ENCODE peak calls at places on chromosome 16, in nine cellular contexts. F is CD8-positive, alpha-beta T cell; B is heart right ventricle; U is lung; D is tibial artery; Q is A549; Y is suprapubic skin; X is body of pancreas; I is fibroblast of lung. N is an unnamed sample.

GRCh38 chr16:89383095-89384003 is 107.0 kb downstream of the ANKRD11 start:
- DNase-seq in B (peak), D (no peak), X (peak), I (peak), Y (no peak), U (peak), F (peak), Q (no peak), N (peak)

GRCh38 chr16:88274847-88275246 is 107.9 kb upstream of the ZNF469 start:
- DNase-seq in U (no peak), Q (no peak), B (no peak), X (no peak), I (peak), Y (no peak), D (no peak), F (no peak), N (no peak)

GRCh38 chr16:81515281-81515680 is 70.7 kb downstream of the CMIP start:
- DNase-seq in U (no peak), D (no peak), Y (no peak), I (no peak), B (no peak), F (no peak), X (no peak), Q (no peak), N (no peak)

GRCh38 chr16:15450624-15451023 is 16.2 kb downstream of the BMERB1 start:
- DNase-seq in U (no peak), I (no peak), B (no peak), F (no peak), Q (no peak), Y (no peak), D (peak), X (no peak), N (no peak)

GRCh38 chr16:86775401-86775985 is 197.1 kb downstream of the FOXL1 start:
- DNase-seq in U (no peak), Y (peak), B (no peak), F (no peak), I (peak), D (no peak), Q (no peak), X (no peak), N (no peak)

GRCh38 chr16:57608462-57609113 is 19.8 kb upstream of the ADGRG1 start:
- DNase-seq in B (no peak), F (no peak), Y (peak), X (peak), D (no peak), Q (no peak), I (no peak), U (no peak), N (no peak)

GRCh38 chr16:275041-275621 is 613 bp downstream of the RGS11 start:
- DNase-seq in F (no peak), I (no peak), U (no peak), D (no peak), X (no peak), Q (no peak), Y (no peak), B (no peak), N (peak)

GRCh38 chr16:5615868-5616642 is 518.5 kb upstream of the EEF2KMT start:
- DNase-seq in F (peak), I (peak), B (peak), U (peak), Y (no peak), D (no peak), X (peak), Q (peak), N (peak)

GRCh38 chr16:1155353-1156110 is 2.6 kb downstream of the CACNA1H start:
- DNase-seq in F (no peak), U (no peak), I (peak), X (no peak), B (no peak), D (no peak), Q (no peak), Y (no peak), N (no peak)

GRCh38 chr16:17972460-17972943 is 364.0 kb downstream of the NPIPA8 start:
- DNase-seq in X (peak), B (no peak), F (no peak), D (peak), I (no peak), U (no peak), Q (no peak), Y (peak), N (no peak)

GRCh38 chr16:48099455-48099854 is 56.3 kb downstream of the ABCC12 start:
- DNase-seq in F (no peak), X (no peak), U (no peak), D (no peak), Y (no peak), I (no peak), B (peak), Q (no peak), N (peak)

GRCh38 chr16:7083086-7083485 is 249.6 kb upstream of the RBFOX1 start:
- DNase-seq in B (no peak), Q (no peak), I (no peak), Y (no peak), F (no peak), U (no peak), D (no peak), X (no peak), N (no peak)

GRCh38 chr16:17084134-17084533 is 386.6 kb downstream of the XYLT1 start:
- DNase-seq in Y (no peak), B (no peak), X (no peak), Q (no peak), D (no peak), I (no peak), U (no peak), F (no peak), N (peak)

GRCh38 chr16:72847187-72848044 is 200.5 kb downstream of the ZFHX3 start:
- DNase-seq in D (no peak), Q (peak), U (no peak), F (no peak), X (peak), B (peak), Y (no peak), I (no peak), N (peak)

GRCh38 chr16:50574852-50575251 is 26.7 kb downstream of the NKD1 start:
- DNase-seq in X (no peak), B (no peak), U (no peak), I (no peak), Q (no peak), D (no peak), F (no peak), Y (no peak), N (no peak)

GRCh38 chr16:50842589-50842988 is 100.7 kb downstream of the CYLD start:
- DNase-seq in I (peak), Q (no peak), B (no peak), Y (no peak), U (no peak), D (no peak), F (no peak), X (no peak), N (no peak)

GRCh38 chr16:82476786-82477185 is 150.0 kb upstream of the CDH13 start:
- DNase-seq in B (no peak), Q (no peak), U (no peak), Y (no peak), X (no peak), D (no peak), I (no peak), F (no peak), N (no peak)

GRCh38 chr16:8929086-8929748 is 34.5 kb downstream of the USP7 start:
- DNase-seq in Y (no peak), Q (no peak), B (no peak), X (no peak), U (no peak), D (no peak), I (no peak), F (no peak), N (no peak)

GRCh38 chr16:87821346-87822001 is 47.8 kb downstream of the SLC7A5 start:
- DNase-seq in I (no peak), D (no peak), Y (no peak), X (no peak), B (no peak), Q (no peak), F (no peak), U (no peak), N (no peak)

GRCh38 chr16:9378876-9379275 is 287.4 kb downstream of the HAPSTR1 start:
- DNase-seq in F (no peak), D (no peak), Q (no peak), B (no peak), X (no peak), Y (no peak), I (no peak), U (no peak), N (no peak)

GRCh38 chr16:10256855-10257641 is 74.8 kb upstream of the GRIN2A start:
- DNase-seq in D (no peak), Y (no peak), F (peak), X (peak), I (peak), Q (peak), U (no peak), B (peak), N (peak)

GRCh38 chr16:47848481-47849109 is 307.2 kb downstream of the ABCC12 start:
- DNase-seq in I (peak), X (no peak), B (no peak), Q (no peak), Y (no peak), D (no peak), U (peak), F (no peak), N (peak)

GRCh38 chr16:50719401-50720337 is 22.2 kb upstream of the CYLD start:
- DNase-seq in X (peak), F (peak), B (no peak), I (no peak), Y (no peak), D (no peak), U (no peak), Q (no peak), N (no peak)

GRCh38 chr16:15483857-15484256 is 49.5 kb downstream of the BMERB1 start:
- DNase-seq in D (no peak), B (no peak), X (no peak), Q (no peak), I (no peak), U (no peak), F (no peak), Y (no peak), N (no peak)

GRCh38 chr16:30934827-30935557 is 11.6 kb downstream of the FBXL19 start:
- DNase-seq in Y (no peak), X (peak), I (peak), Q (peak), F (no peak), D (peak), B (no peak), U (no peak), N (peak)

GRCh38 chr16:11052080-11052808 is 107.9 kb downstream of the CLEC16A start:
- DNase-seq in I (no peak), Y (no peak), X (no peak), Q (no peak), B (no peak), U (no peak), F (peak), D (no peak), N (no peak)

GRCh38 chr16:10103096-10103495 is 79.1 kb downstream of the GRIN2A start:
- DNase-seq in D (no peak), F (no peak), I (peak), Y (no peak), U (no peak), B (no peak), Q (no peak), X (no peak), N (no peak)

GRCh38 chr16:77434365-77435239 is at the start of gene ADAMTS18:
- DNase-seq in I (no peak), U (no peak), D (no peak), Q (no peak), X (no peak), Y (no peak), F (no peak), B (no peak), N (no peak)

GRCh38 chr16:77585379-77585778 is 136.9 kb upstream of the NUDT7 start:
- DNase-seq in F (no peak), U (no peak), B (no peak), D (no peak), I (peak), Q (no peak), X (no peak), Y (no peak), N (peak)

GRCh38 chr16:11152677-11153321 is 103.2 kb downstream of the SOCS1 start:
- DNase-seq in Y (no peak), Q (no peak), D (no peak), U (no peak), I (no peak), X (no peak), F (no peak), B (no peak), N (no peak)

GRCh38 chr16:75074920-75075687 is 41.5 kb downstream of the LDHD start:
- DNase-seq in F (peak), I (no peak), X (peak), B (no peak), Q (no peak), D (no peak), Y (no peak), U (peak), N (no peak)

GRCh38 chr16:79573881-79574280 is 26.7 kb downstream of the MAF start:
- DNase-seq in X (no peak), F (no peak), U (no peak), D (no peak), Q (no peak), B (no peak), Y (no peak), I (no peak), N (no peak)

GRCh38 chr16:15960124-15960971 is 10.9 kb downstream of the ABCC1 start:
- DNase-seq in F (no peak), U (no peak), Q (no peak), X (no peak), Y (no peak), B (no peak), I (peak), D (no peak), N (no peak)

GRCh38 chr16:17291289-17291688 is 179.5 kb downstream of the XYLT1 start:
- DNase-seq in U (no peak), F (no peak), X (no peak), I (no peak), B (no peak), Y (no peak), Q (no peak), D (no peak), N (no peak)

GRCh38 chr16:17431012-17431411 is 39.7 kb downstream of the XYLT1 start:
- DNase-seq in F (no peak), I (peak), Q (no peak), Y (no peak), D (no peak), X (no peak), U (no peak), B (no peak), N (no peak)

GRCh38 chr16:50821586-50821985 is 79.7 kb downstream of the CYLD start:
- DNase-seq in B (no peak), U (no peak), F (no peak), I (no peak), D (no peak), Q (no peak), X (no peak), Y (no peak), N (no peak)

GRCh38 chr16:28520672-28521071 is 14.0 kb upstream of the IL27 start:
- DNase-seq in D (no peak), F (no peak), Y (no peak), U (no peak), B (no peak), I (no peak), Q (no peak), X (no peak), N (no peak)

GRCh38 chr16:47475786-47476185 is 14.7 kb downstream of the PHKB start:
- DNase-seq in I (peak), F (no peak), X (no peak), U (no peak), Q (no peak), B (no peak), Y (no peak), D (no peak), N (no peak)

GRCh38 chr16:87317766-87318121 is 552 bp upstream of the C16orf95 start:
- DNase-seq in Y (peak), Q (peak), D (peak), X (peak), I (peak), F (no peak), U (peak), B (peak), N (peak)

GRCh38 chr16:47732122-47732805 is 271.1 kb downstream of the PHKB start:
- DNase-seq in U (no peak), X (no peak), B (no peak), F (no peak), Y (no peak), Q (peak), D (no peak), I (peak), N (no peak)

GRCh38 chr16:66681676-66682075 is 14.9 kb downstream of the CMTM4 start:
- DNase-seq in F (no peak), D (no peak), X (no peak), Y (no peak), B (no peak), U (no peak), I (no peak), Q (no peak), N (no peak)
- H3K27ac ChIP-seq in F (no peak), D (peak), X (no peak), Y (no peak), B (no peak), U (no peak), I (no peak), Q (no peak), N (no peak)

DNA sequence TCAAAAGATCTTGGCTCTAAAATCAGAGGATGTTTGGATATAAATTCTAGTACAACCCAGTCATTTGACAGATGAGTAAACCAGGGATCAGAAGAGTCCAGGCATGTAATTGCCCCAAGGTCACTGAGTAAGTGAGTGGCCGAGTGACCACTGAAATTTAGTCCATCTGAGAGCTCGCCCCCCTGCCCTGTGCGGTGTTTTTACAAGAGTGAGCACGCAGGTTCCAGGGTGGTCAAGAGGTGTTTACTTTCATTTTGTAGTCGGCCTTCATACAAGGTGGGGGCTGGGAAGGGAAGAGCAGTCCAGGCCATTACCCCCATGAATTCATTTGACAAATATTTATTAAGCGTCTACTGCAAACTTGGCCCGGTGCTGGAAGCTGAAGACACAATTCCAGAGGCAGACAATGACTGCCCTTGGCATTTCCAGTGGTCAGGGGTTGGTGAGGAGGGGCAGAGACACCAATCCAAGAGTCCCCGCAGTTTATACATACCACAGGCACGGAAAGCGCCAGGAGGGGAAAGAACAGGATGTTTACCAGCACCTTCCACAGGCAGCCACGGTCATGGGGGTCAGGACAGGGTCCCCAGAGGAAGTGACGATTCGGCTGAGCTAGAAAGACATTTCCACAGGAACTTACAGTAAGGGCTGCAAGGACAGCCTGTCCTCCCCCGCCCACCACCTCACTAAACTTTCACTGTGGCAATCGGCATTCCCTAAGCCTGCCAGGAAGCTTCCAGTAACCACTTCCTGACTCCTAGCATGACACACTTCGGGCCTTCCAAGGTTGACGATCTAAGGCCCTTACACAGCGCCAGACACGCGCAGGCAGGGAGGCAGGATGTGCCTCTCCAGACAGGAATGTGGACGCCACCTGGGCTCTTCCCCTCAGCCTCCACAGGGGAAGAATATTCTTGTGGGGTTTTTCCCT is 1.4 kb upstream of the MT2A start:
- DNase-seq in Q (peak), Y (peak), X (peak), B (peak), F (peak), U (peak), D (peak), I (peak), N (peak)
- H3K4me3 ChIP-seq in Q (peak), Y (peak), X (no peak), B (no peak), F (no peak), U (no peak), D (no peak), I (peak), N (no peak)

GRCh38 chr16:68786685-68787418 is 49.8 kb downstream of the CDH1 start:
- DNase-seq in B (no peak), U (no peak), D (no peak), I (peak), Y (no peak), Q (no peak), F (no peak), X (peak), N (no peak)
- H3K27ac ChIP-seq in B (no peak), U (no peak), D (no peak), I (no peak), Y (peak), Q (peak), F (no peak), X (peak), N (no peak)

GRCh38 chr16:12802661-12803060 is 1.0 kb downstream of the CPPED1 start:
- DNase-seq in D (no peak), F (no peak), B (no peak), U (no peak), Q (no peak), Y (no peak), X (no peak), I (no peak), N (no peak)
- H3K4me3 ChIP-seq in D (peak), F (peak), B (peak), U (peak), Q (peak), Y (peak), X (no peak), I (peak), N (peak)

GRCh38 chr16:66619534-66620418 is 15.3 kb downstream of the CMTM3 start:
- DNase-seq in Y (no peak), X (no peak), Q (no peak), U (no peak), I (peak), F (no peak), D (no peak), B (no peak), N (peak)

GRCh38 chr16:66618588-66618987 is 14.1 kb downstream of the CMTM3 start:
- DNase-seq in F (no peak), B (no peak), X (no peak), U (no peak), Q (no peak), D (no peak), I (peak), Y (no peak), N (no peak)

GRCh38 chr16:66620419-66620775 is 15.9 kb downstream of the CMTM3 start:
- DNase-seq in Y (no peak), Q (no peak), U (no peak), B (no peak), D (no peak), X (no peak), F (no peak), I (no peak), N (no peak)

GRCh38 chr16:66617728-66618127 is 13.2 kb downstream of the CMTM3 start:
- DNase-seq in Y (no peak), D (no peak), U (no peak), B (no peak), I (peak), X (no peak), F (no peak), Q (no peak), N (peak)

GRCh38 chr16:66619036-66619435 is 14.5 kb downstream of the CMTM3 start:
- DNase-seq in B (no peak), I (peak), X (no peak), Y (no peak), D (no peak), Q (no peak), F (no peak), U (no peak), N (no peak)
- H3K27ac ChIP-seq in B (no peak), I (peak), X (no peak), Y (peak), D (peak), Q (peak), F (no peak), U (no peak), N (peak)

DNA sequence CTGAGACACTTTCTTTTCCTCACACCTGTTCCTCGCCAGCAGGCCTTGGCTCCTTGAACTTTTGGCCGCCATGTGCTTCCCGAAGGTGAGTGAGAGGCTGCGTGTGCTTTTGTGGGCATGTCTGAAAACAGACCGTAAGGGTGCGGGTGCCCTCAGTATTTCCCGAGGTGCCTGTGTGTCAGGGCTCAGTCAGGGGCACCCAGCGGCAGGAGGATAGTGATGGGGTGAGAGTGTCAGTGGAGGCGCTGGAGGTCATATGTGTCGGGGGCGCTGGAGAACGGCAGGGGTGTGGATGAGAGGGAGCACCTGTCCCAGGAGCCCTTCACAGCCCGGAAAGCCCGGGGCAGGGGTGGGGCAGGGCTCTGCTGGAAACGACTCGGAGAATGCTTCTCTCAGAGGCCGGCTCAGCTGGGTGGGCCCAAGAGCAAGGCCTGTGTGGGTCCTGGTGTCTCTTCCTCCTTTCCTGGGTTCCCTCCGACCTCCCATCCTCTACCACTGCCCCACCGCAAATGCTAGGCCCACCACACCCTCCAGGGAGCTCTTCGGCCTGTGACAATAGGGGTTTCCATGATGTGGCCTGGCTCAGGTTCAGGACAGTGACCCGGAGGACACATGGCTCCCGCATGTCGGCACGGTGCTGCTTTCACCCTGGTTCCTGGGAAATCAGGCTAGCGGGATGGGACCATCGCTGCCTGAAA is 451 bp downstream of the IL32 start:
- DNase-seq in I (no peak), Q (no peak), X (no peak), F (no peak), U (no peak), D (no peak), B (no peak), Y (no peak), N (no peak)
- H3K4me3 ChIP-seq in I (no peak), Q (peak), X (peak), F (peak), U (peak), D (peak), B (peak), Y (peak), N (no peak)

GRCh38 chr16:85607331-85607765 is 5.8 kb upstream of the GSE1 start:
- DNase-seq in U (no peak), I (no peak), Q (no peak), B (no peak), F (no peak), X (peak), D (no peak), Y (no peak), N (peak)
- H3K27ac ChIP-seq in U (no peak), I (no peak), Q (no peak), B (no peak), F (no peak), X (peak), D (no peak), Y (no peak), N (peak)

N was measured in cardiac muscle cell.